ENCODE peak calls at places on chromosomes 11 and 22, in four cellular contexts. One of them, this sample, is unnamed.

GRCh38 chr11:26263769-26264168 is 68.2 kb upstream of the ANO3 start:
- DNase-seq in HCT116: no peak
- DNase-seq in endothelial cell of umbilical vein: no peak
- DNase-seq in upper lobe of left lung: no peak
- DNase-seq in this sample: no peak

GRCh38 chr11:78740175-78741161 is 165.8 kb upstream of the NARS2 start:
- DNase-seq in HCT116: no peak
- DNase-seq in endothelial cell of umbilical vein: no peak
- DNase-seq in upper lobe of left lung: no peak
- DNase-seq in this sample: no peak

GRCh38 chr11:46120361-46120710 is 918 bp downstream of the PHF21A start:
- DNase-seq in HCT116: no peak
- DNase-seq in endothelial cell of umbilical vein: no peak
- DNase-seq in upper lobe of left lung: peak
- DNase-seq in this sample: peak

GRCh38 chr11:18105086-18105801 is 638 bp downstream of the SAAL1 start:
- DNase-seq in HCT116: no peak
- DNase-seq in endothelial cell of umbilical vein: no peak
- DNase-seq in upper lobe of left lung: no peak
- DNase-seq in this sample: no peak

GRCh38 chr11:130431806-130432205 is 3.4 kb upstream of the ADAMTS8 start:
- DNase-seq in HCT116: no peak
- DNase-seq in endothelial cell of umbilical vein: no peak
- DNase-seq in upper lobe of left lung: no peak
- DNase-seq in this sample: no peak

GRCh38 chr11:27385245-27385644 is 22.2 kb upstream of the CCDC34 start:
- DNase-seq in HCT116: no peak
- DNase-seq in endothelial cell of umbilical vein: peak
- DNase-seq in upper lobe of left lung: no peak
- DNase-seq in this sample: no peak

GRCh38 chr11:129657866-129658557 is 157.6 kb upstream of the TMEM45B start:
- DNase-seq in HCT116: no peak
- DNase-seq in endothelial cell of umbilical vein: no peak
- DNase-seq in upper lobe of left lung: no peak
- DNase-seq in this sample: no peak

GRCh38 chr11:44402466-44403075 is 92.6 kb upstream of the ALX4 start:
- DNase-seq in HCT116: no peak
- DNase-seq in endothelial cell of umbilical vein: no peak
- DNase-seq in upper lobe of left lung: peak
- DNase-seq in this sample: no peak

GRCh38 chr22:31583861-31584485 is 78.0 kb downstream of the PISD start:
- DNase-seq in HCT116: no peak
- DNase-seq in endothelial cell of umbilical vein: peak
- DNase-seq in upper lobe of left lung: no peak
- DNase-seq in this sample: no peak

GRCh38 chr11:103798029-103798428 is 238.4 kb upstream of the DDI1 start:
- DNase-seq in HCT116: no peak
- DNase-seq in endothelial cell of umbilical vein: peak
- DNase-seq in upper lobe of left lung: no peak
- DNase-seq in this sample: no peak

GRCh38 chr22:40251106-40251505 is 73.4 kb downstream of the TNRC6B start:
- DNase-seq in HCT116: no peak
- DNase-seq in endothelial cell of umbilical vein: no peak
- DNase-seq in upper lobe of left lung: no peak
- DNase-seq in this sample: no peak

GRCh38 chr22:32308191-32308590 is 49.5 kb upstream of the RFPL3 start:
- DNase-seq in HCT116: no peak
- DNase-seq in endothelial cell of umbilical vein: no peak
- DNase-seq in upper lobe of left lung: no peak
- DNase-seq in this sample: no peak

GRCh38 chr11:47324520-47324919 is 28.0 kb downstream of the MYBPC3 start:
- DNase-seq in HCT116: no peak
- DNase-seq in endothelial cell of umbilical vein: no peak
- DNase-seq in upper lobe of left lung: no peak
- DNase-seq in this sample: peak

GRCh38 chr11:14713518-14714244 is 70.1 kb downstream of the PDE3B start:
- DNase-seq in HCT116: no peak
- DNase-seq in endothelial cell of umbilical vein: no peak
- DNase-seq in upper lobe of left lung: no peak
- DNase-seq in this sample: no peak

GRCh38 chr22:18152519-18152918 is 2.5 kb downstream of the USP18 start:
- DNase-seq in HCT116: no peak
- DNase-seq in endothelial cell of umbilical vein: no peak
- DNase-seq in upper lobe of left lung: no peak
- DNase-seq in this sample: no peak

GRCh38 chr11:13376838-13377237 is 86.2 kb downstream of the BTBD10 start:
- DNase-seq in HCT116: no peak
- DNase-seq in endothelial cell of umbilical vein: no peak
- DNase-seq in upper lobe of left lung: no peak
- DNase-seq in this sample: no peak

GRCh38 chr11:44987506-44987905 is 36.8 kb upstream of the TP53I11 start:
- DNase-seq in HCT116: no peak
- DNase-seq in endothelial cell of umbilical vein: no peak
- DNase-seq in upper lobe of left lung: no peak
- DNase-seq in this sample: peak

GRCh38 chr11:10581481-10582019 is 13.1 kb upstream of the LYVE1 start:
- DNase-seq in HCT116: no peak
- DNase-seq in endothelial cell of umbilical vein: peak
- DNase-seq in upper lobe of left lung: no peak
- DNase-seq in this sample: peak

GRCh38 chr22:41805639-41806038 is 5.2 kb downstream of the CCDC134 start:
- DNase-seq in HCT116: no peak
- DNase-seq in endothelial cell of umbilical vein: no peak
- DNase-seq in upper lobe of left lung: no peak
- DNase-seq in this sample: no peak

GRCh38 chr11:11842426-11843008 is 745 bp downstream of the USP47 start:
- DNase-seq in HCT116: peak
- DNase-seq in endothelial cell of umbilical vein: peak
- DNase-seq in upper lobe of left lung: no peak
- DNase-seq in this sample: peak
- TF ChIP-seq POLR2A in HCT116: peak
- TF ChIP-seq POLR2A in endothelial cell of umbilical vein: no peak
- TF ChIP-seq POLR2A in upper lobe of left lung: no peak
- TF ChIP-seq POLR2A in this sample: peak

GRCh38 chr11:133441964-133442660 is 90.2 kb downstream of the OPCML start:
- DNase-seq in HCT116: no peak
- DNase-seq in endothelial cell of umbilical vein: no peak
- DNase-seq in upper lobe of left lung: no peak
- DNase-seq in this sample: no peak

GRCh38 chr11:133443361-133443760 is 88.9 kb downstream of the OPCML start:
- DNase-seq in HCT116: no peak
- DNase-seq in endothelial cell of umbilical vein: no peak
- DNase-seq in upper lobe of left lung: no peak
- DNase-seq in this sample: no peak
- TF ChIP-seq POLR2AphosphoS5 in HCT116: no peak
- TF ChIP-seq POLR2AphosphoS5 in endothelial cell of umbilical vein: no peak
- TF ChIP-seq POLR2AphosphoS5 in upper lobe of left lung: no peak
- TF ChIP-seq POLR2AphosphoS5 in this sample: no peak

DNA sequence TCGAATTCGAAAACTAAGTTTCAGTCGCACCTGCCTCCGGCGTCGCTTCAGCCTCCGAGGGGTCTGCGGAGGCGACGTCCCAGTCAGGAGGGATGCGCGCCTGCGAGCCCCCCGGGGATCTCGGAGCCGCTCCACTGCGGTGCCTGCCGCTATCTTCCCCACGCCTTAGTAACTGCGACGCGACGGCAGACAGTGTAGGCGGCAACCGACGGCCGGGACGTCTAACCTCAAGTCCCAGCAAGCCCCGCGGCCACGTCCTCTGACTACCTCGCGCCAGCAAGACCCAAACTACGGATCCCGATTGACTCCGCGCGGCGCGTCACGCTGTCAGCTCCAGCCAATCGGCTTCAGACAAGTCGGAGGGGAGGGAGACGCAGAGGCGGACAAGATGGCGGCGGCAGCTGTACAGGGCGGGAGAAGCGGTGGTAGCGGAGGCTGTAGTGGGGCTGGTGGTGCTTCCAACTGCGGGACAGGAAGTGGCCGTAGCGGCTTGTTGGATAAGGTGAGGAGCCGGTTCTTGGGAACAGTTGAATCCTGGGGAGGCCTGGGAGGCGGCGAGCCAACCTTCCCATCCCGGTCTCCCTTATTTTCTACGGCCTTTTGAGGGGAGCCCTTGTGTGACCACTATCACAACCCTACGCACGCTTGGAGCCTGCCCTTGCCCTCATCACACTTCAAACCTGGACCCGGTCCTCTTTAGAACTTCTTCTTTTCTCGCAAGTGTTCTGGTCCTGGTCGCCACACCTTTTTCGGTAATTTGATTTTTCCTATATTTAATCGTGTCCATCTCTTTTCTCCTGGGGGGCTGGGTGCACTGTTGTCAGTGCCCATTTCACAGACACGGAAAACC is at the start of the genes SPCS2 and XRRA1:
- DNase-seq in HCT116: peak
- DNase-seq in endothelial cell of umbilical vein: peak
- DNase-seq in upper lobe of left lung: peak
- DNase-seq in this sample: peak
- TF ChIP-seq POLR2A in HCT116: peak
- TF ChIP-seq POLR2A in endothelial cell of umbilical vein: peak
- TF ChIP-seq POLR2A in upper lobe of left lung: no peak
- TF ChIP-seq POLR2A in this sample: peak

GRCh38 chr11:113314389-113315301 is at the start of gene TTC12:
- DNase-seq in HCT116: peak
- DNase-seq in endothelial cell of umbilical vein: peak
- DNase-seq in upper lobe of left lung: peak
- DNase-seq in this sample: peak
- TF ChIP-seq POLR2AphosphoS5 in HCT116: peak
- TF ChIP-seq POLR2AphosphoS5 in endothelial cell of umbilical vein: peak
- TF ChIP-seq POLR2AphosphoS5 in upper lobe of left lung: peak
- TF ChIP-seq POLR2AphosphoS5 in this sample: peak

GRCh38 chr22:37608477-37609239 is at the start of gene GGA1:
- DNase-seq in HCT116: peak
- DNase-seq in endothelial cell of umbilical vein: peak
- DNase-seq in upper lobe of left lung: peak
- DNase-seq in this sample: peak
- TF ChIP-seq POLR2A in HCT116: no peak
- TF ChIP-seq POLR2A in endothelial cell of umbilical vein: no peak
- TF ChIP-seq POLR2A in upper lobe of left lung: no peak
- TF ChIP-seq POLR2A in this sample: peak

GRCh38 chr11:61141601-61142028 is 19.6 kb downstream of the VPS37C start:
- DNase-seq in HCT116: no peak
- DNase-seq in endothelial cell of umbilical vein: no peak
- DNase-seq in upper lobe of left lung: peak
- DNase-seq in this sample: peak
- TF ChIP-seq POLR2AphosphoS5 in HCT116: no peak
- TF ChIP-seq POLR2AphosphoS5 in endothelial cell of umbilical vein: no peak
- TF ChIP-seq POLR2AphosphoS5 in upper lobe of left lung: no peak
- TF ChIP-seq POLR2AphosphoS5 in this sample: no peak

DNA sequence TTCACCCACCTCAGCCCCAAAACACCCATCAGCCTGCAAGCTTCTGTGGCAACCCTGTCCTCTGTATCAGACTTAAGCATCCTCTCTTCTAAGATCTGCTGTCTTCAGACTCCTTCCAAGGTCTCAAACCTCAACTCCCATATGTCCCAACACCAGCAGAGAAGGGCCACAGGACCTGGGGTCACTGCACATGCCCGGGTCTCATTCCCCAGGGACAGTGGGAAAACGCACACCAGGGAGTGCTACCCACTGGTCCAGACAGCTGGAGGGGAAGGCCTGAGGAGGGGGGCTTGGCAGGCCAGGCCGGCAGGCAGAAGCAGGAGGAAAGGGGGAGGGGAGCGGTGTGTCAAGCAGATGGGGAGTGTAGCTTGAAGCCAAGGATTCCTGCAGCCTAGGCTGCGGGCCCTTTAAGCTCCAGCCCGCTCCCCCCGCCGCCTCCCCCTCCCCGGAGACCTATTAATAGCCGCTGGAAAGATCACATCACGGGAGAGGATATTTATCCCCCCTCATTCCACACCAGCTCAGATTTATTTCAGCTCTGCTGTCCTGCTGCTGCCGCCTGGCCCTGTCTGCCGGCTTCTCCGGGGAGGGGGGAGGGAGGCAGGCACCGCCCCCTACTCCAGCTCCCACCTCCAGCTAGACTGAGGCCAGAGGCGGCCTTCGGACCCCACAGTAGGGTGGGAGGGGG is 16.7 kb downstream of the BCL9L start:
- DNase-seq in HCT116: no peak
- DNase-seq in endothelial cell of umbilical vein: peak
- DNase-seq in upper lobe of left lung: peak
- DNase-seq in this sample: peak
- TF ChIP-seq POLR2A in HCT116: peak
- TF ChIP-seq POLR2A in endothelial cell of umbilical vein: no peak
- TF ChIP-seq POLR2A in upper lobe of left lung: no peak
- TF ChIP-seq POLR2A in this sample: peak

GRCh38 chr22:45876136-45877035 is 100.6 kb downstream of the WNT7B start:
- DNase-seq in HCT116: no peak
- DNase-seq in endothelial cell of umbilical vein: no peak
- DNase-seq in upper lobe of left lung: peak
- DNase-seq in this sample: peak

GRCh38 chr22:45877651-45878050 is 99.3 kb downstream of the WNT7B start:
- DNase-seq in HCT116: no peak
- DNase-seq in endothelial cell of umbilical vein: no peak
- DNase-seq in upper lobe of left lung: peak
- DNase-seq in this sample: peak

GRCh38 chr22:45878051-45878764 is 98.8 kb downstream of the WNT7B start:
- DNase-seq in HCT116: no peak
- DNase-seq in endothelial cell of umbilical vein: no peak
- DNase-seq in upper lobe of left lung: peak
- DNase-seq in this sample: peak

GRCh38 chr22:45878901-45879551 is 97.9 kb downstream of the WNT7B start:
- DNase-seq in HCT116: no peak
- DNase-seq in endothelial cell of umbilical vein: no peak
- DNase-seq in upper lobe of left lung: peak
- DNase-seq in this sample: peak

DNA sequence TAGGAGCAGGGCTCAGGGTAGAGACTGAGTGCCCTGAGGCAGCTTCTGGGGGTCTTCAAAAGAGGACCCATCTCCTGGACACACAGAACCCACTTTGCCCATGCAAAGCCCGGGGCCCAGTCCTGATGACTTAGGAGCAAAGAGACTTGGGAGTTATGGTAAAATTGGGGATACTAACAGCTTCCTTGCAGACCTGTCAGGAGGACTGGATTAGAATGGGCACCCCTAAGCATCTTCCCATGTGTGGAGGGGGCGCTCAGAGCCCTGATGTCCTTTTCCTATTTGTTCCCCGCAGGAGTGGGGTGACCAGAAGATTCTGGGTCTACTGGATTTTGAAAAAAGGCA is 100.0 kb downstream of the WNT7B start:
- DNase-seq in HCT116: no peak
- DNase-seq in endothelial cell of umbilical vein: no peak
- DNase-seq in upper lobe of left lung: no peak
- DNase-seq in this sample: no peak
- TF ChIP-seq POLR2AphosphoS5 in HCT116: no peak
- TF ChIP-seq POLR2AphosphoS5 in endothelial cell of umbilical vein: no peak
- TF ChIP-seq POLR2AphosphoS5 in upper lobe of left lung: no peak
- TF ChIP-seq POLR2AphosphoS5 in this sample: no peak